ENCODE peak calls at places on chromosomes 11 and 22, in eight cellular contexts. W is thoracic aorta, C is H9, R is heart right ventricle, I is mesendoderm, V is cardiac muscle cell, D is sigmoid colon, T is A673. Y is an unnamed sample.

GRCh38 chr11:44780940-44781631 is 54.3 kb downstream of the TSPAN18 start:
- DNase-seq in T (no peak), C (peak; percentile 22), R (peak; percentile 63), W (no peak), I (peak; percentile 54), D (peak; percentile 72), V (peak; percentile 87), Y (no peak)

GRCh38 chr22:27754888-27755480 is 46.6 kb downstream of the MN1 start:
- DNase-seq in T (no peak), V (no peak), I (no peak), W (no peak), C (no peak), D (no peak), R (no peak), Y (no peak)

GRCh38 chr11:71342116-71342515 is 89.7 kb upstream of the SHANK2 start:
- DNase-seq in R (no peak), W (no peak), D (no peak), V (peak; percentile 40), C (no peak), T (no peak), I (no peak), Y (no peak)

GRCh38 chr11:130407978-130408377 is 20.4 kb downstream of the ADAMTS8 start:
- DNase-seq in V (peak; percentile 46), W (peak; percentile 38), T (peak; percentile 68), R (peak; percentile 59), C (no peak), I (no peak), D (peak; percentile 95), Y (peak; percentile 60)

GRCh38 chr11:64025205-64025604 is 10.5 kb upstream of the FLRT1 start:
- DNase-seq in W (no peak), D (no peak), C (peak; percentile 85), V (no peak), I (peak; percentile 81), R (no peak), T (no peak), Y (no peak)

GRCh38 chr11:84541711-84542340 is 1085.3 kb downstream of the DLG2 start:
- DNase-seq in C (no peak), D (no peak), R (no peak), I (no peak), T (no peak), W (no peak), V (peak; percentile 24), Y (no peak)

GRCh38 chr11:92122561-92122960 is 102.1 kb upstream of the FAT3 start:
- DNase-seq in V (no peak), W (no peak), I (no peak), D (no peak), C (no peak), T (no peak), R (no peak), Y (no peak)

GRCh38 chr11:17529814-17530162 is 14.4 kb downstream of the USH1C start:
- DNase-seq in R (no peak), D (no peak), V (no peak), W (no peak), I (peak; percentile 42), C (no peak), T (no peak), Y (no peak)

GRCh38 chr11:74284466-74284865 is 27.0 kb downstream of the P4HA3 start:
- DNase-seq in W (no peak), R (no peak), C (no peak), T (no peak), D (no peak), I (no peak), V (no peak), Y (no peak)

GRCh38 chr11:68289456-68289855 is 17.7 kb upstream of the C11orf24 start:
- DNase-seq in W (no peak), C (no peak), V (no peak), R (no peak), D (no peak), I (no peak), T (no peak), Y (no peak)

GRCh38 chr22:26333088-26333800 is 95.8 kb upstream of the ASPHD2 start:
- DNase-seq in W (no peak), V (no peak), R (no peak), T (no peak), I (no peak), D (no peak), C (no peak), Y (no peak)

GRCh38 chr11:129289350-129290040 is 86.2 kb upstream of the BARX2 start:
- DNase-seq in T (no peak), W (no peak), C (no peak), R (no peak), I (no peak), V (no peak), D (no peak), Y (no peak)

GRCh38 chr11:131977854-131978253 is 607.4 kb downstream of the NTM start:
- DNase-seq in I (peak; percentile 86), W (no peak), C (peak; percentile 33), D (no peak), V (peak; percentile 30), T (no peak), R (no peak), Y (peak; percentile 44)

GRCh38 chr22:40654522-40655167 is 18.1 kb upstream of the MRTFA start:
- DNase-seq in T (peak; percentile 82), R (peak; percentile 77), I (peak; percentile 52), V (peak; percentile 69), C (peak; percentile 42), D (peak; percentile 76), W (no peak), Y (no peak)

GRCh38 chr11:11733246-11733763 is 108.5 kb upstream of the USP47 start:
- DNase-seq in W (no peak), R (no peak), V (no peak), C (no peak), T (no peak), I (no peak), D (no peak), Y (no peak)

GRCh38 chr11:61106906-61107470 is 4.7 kb downstream of the CD5 start:
- DNase-seq in T (no peak), V (no peak), I (no peak), R (no peak), D (no peak), W (no peak), C (no peak), Y (no peak)
- H3K4me1 ChIP-seq in T (no peaks in the 10 kb centered on the region), V (no peaks in the 10 kb centered on the region), I (no peaks in the 10 kb centered on the region), R (peaks cover 3% of the 10 kb centered on the region), D (no peaks in the 10 kb centered on the region), W (no peaks in the 10 kb centered on the region), C (no peaks in the 10 kb centered on the region), Y (no peaks in the 10 kb centered on the region)

GRCh38 chr11:1747753-1748466 is 2.5 kb downstream of the IFITM10 start:
- DNase-seq in D (peak; percentile 66), T (no peak), R (no peak), V (no peak), C (no peak), W (no peak), I (no peak), Y (peak; percentile 42)

GRCh38 chr11:1745701-1746320 is 4.6 kb downstream of the IFITM10 start:
- DNase-seq in I (no peak), C (no peak), V (no peak), R (no peak), W (no peak), D (no peak), T (no peak), Y (no peak)

GRCh38 chr11:1746956-1747752 is 3.2 kb downstream of the IFITM10 start:
- DNase-seq in D (peak; percentile 66), V (no peak), T (no peak), C (no peak), W (no peak), R (no peak), I (no peak), Y (no peak)

GRCh38 chr11:1744879-1745700 is 5.3 kb downstream of the IFITM10 start:
- DNase-seq in R (no peak), W (no peak), V (no peak), C (no peak), T (no peak), I (no peak), D (peak; percentile 39), Y (no peak)

DNA sequence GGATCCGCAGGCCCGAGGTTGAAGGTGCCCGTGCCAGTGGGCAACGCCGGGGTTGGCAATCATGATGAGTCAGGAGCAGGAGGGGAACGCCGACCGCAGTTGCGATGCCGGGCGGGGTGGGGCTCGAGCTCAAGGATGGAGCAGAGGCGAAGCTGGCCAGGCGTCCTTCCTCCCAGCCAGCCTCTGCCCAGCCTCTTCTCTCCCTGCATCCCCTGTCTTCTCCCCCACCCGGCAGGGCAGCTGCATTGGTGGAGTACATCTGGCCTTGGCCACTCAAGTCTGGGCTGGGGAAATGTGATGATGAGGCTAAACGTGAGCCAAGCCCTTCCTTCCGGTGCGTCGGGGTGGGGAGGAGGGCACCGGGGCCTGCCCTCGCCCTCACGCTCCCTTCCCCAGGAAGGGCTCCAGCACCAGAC is 3.9 kb downstream of the IFITM10 start:
- DNase-seq in R (no peak), C (no peak), T (no peak), I (no peak), D (peak; percentile 73), W (no peak), V (no peak), Y (no peak)
- H3K4me1 ChIP-seq in R (peaks cover 48% of the 10 kb centered on the region), C (no peaks in the 10 kb centered on the region), T (no peaks in the 10 kb centered on the region), I (no peaks in the 10 kb centered on the region), D (no peaks in the 10 kb centered on the region), W (peaks cover 49% of the 10 kb centered on the region), V (peaks cover 5% of the 10 kb centered on the region), Y (peaks cover 31% of the 10 kb centered on the region)

GRCh38 chr22:39097098-39098020 is at the start of gene APOBEC3H:
- DNase-seq in T (no peak), R (peak; percentile 47), I (no peak), W (no peak), D (peak; percentile 62), V (peak; percentile 6), C (no peak), Y (no peak)
- H3K4me1 ChIP-seq in T (no peaks in the 10 kb centered on the region), R (peaks cover 44% of the 10 kb centered on the region), I (peaks cover 6% of the 10 kb centered on the region), W (no peaks in the 10 kb centered on the region), D (no peaks in the 10 kb centered on the region), V (peaks cover 7% of the 10 kb centered on the region), C (no peaks in the 10 kb centered on the region), Y (peaks cover 6% of the 10 kb centered on the region)

GRCh38 chr22:50584106-50585096 is 1.8 kb upstream of the CHKB start:
- DNase-seq in W (no peak), V (no peak), D (no peak), R (no peak), T (no peak), I (peak; percentile 88), C (no peak), Y (no peak)

GRCh38 chr22:50586416-50586815 is 3.8 kb upstream of the CHKB start:
- DNase-seq in V (no peak), I (no peak), T (no peak), D (no peak), R (no peak), W (no peak), C (no peak), Y (no peak)

GRCh38 chr22:50585238-50585637 is 2.6 kb upstream of the CHKB start:
- DNase-seq in D (no peak), C (no peak), R (no peak), W (no peak), T (no peak), I (no peak), V (no peak), Y (no peak)

GRCh38 chr22:50585781-50586180 is 3.1 kb upstream of the CHKB start:
- DNase-seq in T (no peak), C (no peak), R (no peak), D (no peak), W (no peak), I (no peak), V (no peak), Y (no peak)

DNA sequence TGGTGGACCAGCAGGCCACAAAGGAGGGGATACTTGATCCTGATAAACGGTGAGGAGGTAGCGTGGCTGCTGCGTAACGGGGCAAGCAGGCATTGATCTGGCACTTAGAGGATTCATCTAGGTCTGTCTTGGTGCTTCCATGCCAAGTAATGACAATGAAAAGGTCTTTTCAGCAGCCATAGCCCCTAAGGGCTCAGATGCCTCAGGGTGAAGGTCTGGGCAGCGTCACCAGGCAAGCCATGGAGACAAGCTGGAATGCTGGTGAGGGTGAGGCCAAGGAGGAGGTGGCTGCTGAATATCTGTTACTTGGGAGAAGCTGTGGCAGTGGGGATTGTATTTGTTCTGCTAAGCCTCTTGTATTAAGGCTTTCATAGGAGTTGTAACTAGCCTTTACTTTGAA is 4.8 kb upstream of the CHKB start:
- DNase-seq in C (no peak), W (no peak), D (no peak), T (no peak), V (no peak), R (no peak), I (no peak), Y (no peak)
- H3K4me1 ChIP-seq in C (no peaks in the 10 kb centered on the region), W (peaks cover 10% of the 10 kb centered on the region), D (no peaks in the 10 kb centered on the region), T (no peaks in the 10 kb centered on the region), V (peaks cover 4% of the 10 kb centered on the region), R (peaks cover 9% of the 10 kb centered on the region), I (no peaks in the 10 kb centered on the region), Y (peaks cover 4% of the 10 kb centered on the region)

Y was measured in SJSA1.